ENCODE peak calls at places on chromosomes 2 and 18, in five cellular contexts. One of them, this sample, is unnamed.

GRCh38 chr2:147181351-147182029 is 663.3 kb upstream of the ACVR2A start:
- DNase-seq in A549: no peak
- DNase-seq in K562: no peak
- DNase-seq in HepG2: no peak
- DNase-seq in GM12878: peak; percentile 59
- DNase-seq in this sample: no peak

GRCh38 chr2:137948894-137949293 is 15.4 kb upstream of the HNMT start:
- DNase-seq in K562: no peak
- DNase-seq in GM12878: no peak
- DNase-seq in HepG2: no peak
- DNase-seq in A549: no peak
- DNase-seq in this sample: no peak

GRCh38 chr2:58569460-58570185 is 328.5 kb upstream of the FANCL start:
- DNase-seq in GM12878: no peak
- DNase-seq in A549: no peak
- DNase-seq in K562: no peak
- DNase-seq in HepG2: no peak
- DNase-seq in this sample: no peak

GRCh38 chr18:3305354-3305762 is 43.4 kb downstream of the MYL12B start:
- DNase-seq in HepG2: no peak
- DNase-seq in GM12878: no peak
- DNase-seq in A549: no peak
- DNase-seq in K562: no peak
- DNase-seq in this sample: peak; percentile 100

GRCh38 chr2:101787097-101787496 is 89.6 kb downstream of the MAP4K4 start:
- DNase-seq in A549: no peak
- DNase-seq in HepG2: no peak
- DNase-seq in K562: no peak
- DNase-seq in GM12878: no peak
- DNase-seq in this sample: peak; percentile 61

GRCh38 chr18:28781616-28782362 is 604.9 kb upstream of the CDH2 start:
- DNase-seq in A549: no peak
- DNase-seq in K562: no peak
- DNase-seq in GM12878: no peak
- DNase-seq in HepG2: no peak
- DNase-seq in this sample: no peak

GRCh38 chr2:226953826-226954225 is 118.0 kb downstream of the RHBDD1 start:
- DNase-seq in A549: no peak
- DNase-seq in K562: no peak
- DNase-seq in HepG2: no peak
- DNase-seq in GM12878: no peak
- DNase-seq in this sample: no peak

GRCh38 chr2:117057021-117057420 is 757.5 kb upstream of the DDX18 start:
- DNase-seq in A549: no peak
- DNase-seq in HepG2: no peak
- DNase-seq in GM12878: no peak
- DNase-seq in K562: no peak
- DNase-seq in this sample: no peak

GRCh38 chr2:120626566-120626965 is 109.1 kb upstream of the GLI2 start:
- DNase-seq in GM12878: no peak
- DNase-seq in A549: no peak
- DNase-seq in K562: no peak
- DNase-seq in HepG2: no peak
- DNase-seq in this sample: no peak

GRCh38 chr2:12536926-12537325 is 179.8 kb upstream of the TRIB2 start:
- DNase-seq in A549: no peak
- DNase-seq in GM12878: no peak
- DNase-seq in HepG2: no peak
- DNase-seq in K562: no peak
- DNase-seq in this sample: no peak

GRCh38 chr18:47929681-47930085 is 776 bp downstream of the SMAD2 start:
- DNase-seq in GM12878: no peak
- DNase-seq in K562: no peak
- DNase-seq in A549: no peak
- DNase-seq in HepG2: peak; percentile 37
- DNase-seq in this sample: peak; percentile 45

GRCh38 chr2:3040066-3040428 is 337.6 kb downstream of the EIPR1 start:
- DNase-seq in HepG2: no peak
- DNase-seq in A549: no peak
- DNase-seq in GM12878: no peak
- DNase-seq in K562: no peak
- DNase-seq in this sample: no peak

GRCh38 chr2:84443477-84443876 is 15.6 kb downstream of the SUCLG1 start:
- DNase-seq in A549: no peak
- DNase-seq in K562: no peak
- DNase-seq in GM12878: no peak
- DNase-seq in HepG2: no peak
- DNase-seq in this sample: no peak

GRCh38 chr2:129866391-129866790 is 113.1 kb upstream of the RAB6C start:
- DNase-seq in GM12878: no peak
- DNase-seq in K562: no peak
- DNase-seq in A549: no peak
- DNase-seq in HepG2: no peak
- DNase-seq in this sample: no peak

GRCh38 chr2:129864719-129865118 is 114.7 kb upstream of the RAB6C start:
- DNase-seq in K562: no peak
- DNase-seq in A549: no peak
- DNase-seq in GM12878: no peak
- DNase-seq in HepG2: no peak
- DNase-seq in this sample: no peak

GRCh38 chr2:129863350-129863749 is 116.1 kb upstream of the RAB6C start:
- DNase-seq in A549: no peak
- DNase-seq in HepG2: no peak
- DNase-seq in K562: no peak
- DNase-seq in GM12878: no peak
- DNase-seq in this sample: no peak

GRCh38 chr2:129868151-129868550 is 111.3 kb upstream of the RAB6C start:
- DNase-seq in GM12878: no peak
- DNase-seq in K562: no peak
- DNase-seq in A549: no peak
- DNase-seq in HepG2: no peak
- DNase-seq in this sample: no peak

GRCh38 chr2:129865976-129866375 is 113.5 kb upstream of the RAB6C start:
- DNase-seq in K562: no peak
- DNase-seq in HepG2: no peak
- DNase-seq in A549: no peak
- DNase-seq in GM12878: no peak
- DNase-seq in this sample: no peak
- TF ChIP-seq CEBPB in K562: no peak
- TF ChIP-seq CEBPB in HepG2: no peak
- TF ChIP-seq CEBPB in A549: no peak
- TF ChIP-seq CEBPB in GM12878: no peak
- TF ChIP-seq CEBPB in this sample: no peak

DNA sequence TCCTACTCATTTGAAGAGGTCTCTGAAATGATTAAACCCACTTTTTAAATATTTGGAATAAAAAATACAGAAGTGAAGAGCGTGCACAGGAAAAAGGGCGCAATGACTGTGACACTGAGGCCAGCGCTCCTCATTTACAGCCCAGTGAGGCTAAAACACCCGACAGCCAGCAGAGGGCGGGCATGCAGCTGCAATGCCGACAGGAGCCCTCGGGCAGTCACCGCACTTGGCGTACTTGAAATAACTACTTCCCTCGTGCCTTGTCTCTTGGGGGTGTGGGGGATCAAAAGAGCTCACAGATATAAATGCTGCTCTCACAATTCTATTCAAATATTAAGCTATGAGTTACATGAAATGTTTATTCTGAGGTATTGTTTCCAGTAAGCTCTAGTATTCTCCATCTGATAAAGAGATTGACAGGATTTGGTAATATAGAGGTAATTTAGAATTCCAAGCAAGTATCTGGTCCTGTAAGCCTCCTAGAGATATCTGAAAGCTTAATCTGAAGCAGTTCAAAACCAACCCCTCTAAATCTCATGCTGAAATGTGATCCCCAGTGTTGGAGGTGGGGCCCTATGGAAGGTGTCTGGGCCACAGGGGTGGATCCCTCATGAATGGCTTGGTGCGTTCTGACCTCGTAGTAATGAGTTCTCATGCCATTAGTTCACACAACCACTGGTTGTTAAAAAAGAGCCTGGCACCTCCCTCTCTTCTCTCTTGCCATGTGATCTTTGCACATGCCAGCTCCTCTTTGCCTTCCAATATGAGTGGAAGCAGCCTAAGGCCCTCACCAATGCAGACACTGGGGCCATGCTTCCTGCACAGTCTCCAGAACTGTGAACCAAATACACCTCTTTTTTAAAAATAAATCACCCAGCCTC is 93.6 kb downstream of the ZAP70 start:
- DNase-seq in K562: peak; percentile 73
- DNase-seq in GM12878: peak; percentile 9
- DNase-seq in A549: peak; percentile 34
- DNase-seq in HepG2: peak; percentile 54
- DNase-seq in this sample: peak; percentile 69
- TF ChIP-seq RAD21 in K562: peak; percentile 97
- TF ChIP-seq RAD21 in GM12878: peak; percentile 99
- TF ChIP-seq RAD21 in A549: peak; percentile 94
- TF ChIP-seq RAD21 in HepG2: peak; percentile 93
- TF ChIP-seq RAD21 in this sample: peak; percentile 98

GRCh38 chr18:79104137-79104536 is 34.9 kb downstream of the ATP9B start:
- DNase-seq in HepG2: no peak
- DNase-seq in GM12878: no peak
- DNase-seq in K562: no peak
- DNase-seq in A549: no peak
- DNase-seq in this sample: no peak
- TF ChIP-seq SMC3 in HepG2: no peak
- TF ChIP-seq SMC3 in GM12878: no peak
- TF ChIP-seq SMC3 in K562: no peak
- TF ChIP-seq SMC3 in A549: no peak
- TF ChIP-seq SMC3 in this sample: no peak

DNA sequence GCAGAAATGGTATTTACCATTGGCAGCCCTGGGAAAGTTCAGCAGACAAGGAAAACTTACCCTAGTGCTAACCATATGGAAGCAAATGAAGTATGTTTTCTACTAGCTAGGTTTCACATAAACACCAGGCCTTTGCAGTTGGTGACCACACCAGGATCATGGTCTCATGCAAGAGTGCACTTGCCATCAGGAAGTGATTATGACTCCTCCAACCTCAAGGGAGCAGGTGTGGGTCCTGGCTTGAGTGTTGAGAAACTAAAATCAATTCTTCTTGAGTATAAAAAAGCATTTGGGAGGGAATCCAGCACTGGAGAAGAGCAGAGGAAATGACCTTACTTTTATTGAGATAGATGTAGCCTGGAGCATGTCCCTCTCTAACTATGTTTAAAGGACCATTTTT is 56.8 kb upstream of the SPAG16 start:
- DNase-seq in HepG2: no peak
- DNase-seq in GM12878: peak; percentile 88
- DNase-seq in K562: no peak
- DNase-seq in A549: no peak
- DNase-seq in this sample: no peak
- TF ChIP-seq CEBPB in HepG2: no peak
- TF ChIP-seq CEBPB in GM12878: no peak
- TF ChIP-seq CEBPB in K562: no peak
- TF ChIP-seq CEBPB in A549: no peak
- TF ChIP-seq CEBPB in this sample: no peak

This sample was measured in IMR-90.